ENCODE peak calls at places on chromosomes 5 and 9, in seven cellular contexts. B, X, K, A, G, C and Y are unnamed samples.

GRCh38 chr5:143161893-143162520 is 241.5 kb downstream of the NR3C1 start:
- DNase-seq in B (peak), X (peak), K (no peak), A (no peak), G (peak), C (peak), Y (peak)

GRCh38 chr5:173909205-173909604 is 21.1 kb downstream of the CPEB4 start:
- DNase-seq in B (no peak), X (no peak), K (no peak), A (no peak), G (no peak), C (no peak), Y (no peak)

GRCh38 chr9:133953976-133954709 is 38.0 kb downstream of the VAV2 start:
- DNase-seq in B (no peak), X (no peak), K (no peak), A (no peak), G (no peak), C (no peak), Y (no peak)

GRCh38 chr9:126413470-126414051 is 86.9 kb downstream of the MVB12B start:
- DNase-seq in B (no peak), X (no peak), K (no peak), A (no peak), G (no peak), C (no peak), Y (no peak)

GRCh38 chr5:139392678-139393496 is 2.0 kb downstream of the PROB1 start:
- DNase-seq in B (peak), X (no peak), K (peak), A (no peak), G (peak), C (no peak), Y (no peak)

GRCh38 chr9:1604942-1605560 is 410.1 kb upstream of the SMARCA2 start:
- DNase-seq in B (peak), X (no peak), K (no peak), A (no peak), G (no peak), C (no peak), Y (no peak)

GRCh38 chr9:94813379-94813778 is 86.9 kb downstream of the AOPEP start:
- DNase-seq in B (no peak), X (no peak), K (no peak), A (no peak), G (no peak), C (no peak), Y (peak)

GRCh38 chr5:150637245-150638052 is 3.0 kb upstream of the SYNPO start:
- DNase-seq in B (peak), X (peak), K (no peak), A (no peak), G (peak), C (no peak), Y (peak)

GRCh38 chr9:81829201-81829882 is 98.9 kb upstream of the SPATA31D4 start:
- DNase-seq in B (peak), X (no peak), K (no peak), A (no peak), G (no peak), C (no peak), Y (no peak)

GRCh38 chr5:945691-946541 is 53.2 kb downstream of the TRIP13 start:
- DNase-seq in B (no peak), X (no peak), K (no peak), A (no peak), G (no peak), C (no peak), Y (peak)

GRCh38 chr5:2119578-2119977 is 236.9 kb upstream of the IRX4 start:
- DNase-seq in B (no peak), X (no peak), K (no peak), A (no peak), G (no peak), C (no peak), Y (no peak)

GRCh38 chr5:68242743-68243142 is 27.2 kb downstream of the PIK3R1 start:
- DNase-seq in B (peak), X (peak), K (no peak), A (no peak), G (no peak), C (no peak), Y (peak)

GRCh38 chr5:43017438-43017820 is 22.7 kb downstream of the ANXA2R start:
- DNase-seq in B (peak), X (no peak), K (no peak), A (no peak), G (no peak), C (no peak), Y (peak)

GRCh38 chr5:127094161-127094560 is 20.9 kb upstream of the C5orf63 start:
- DNase-seq in B (no peak), X (no peak), K (no peak), A (no peak), G (no peak), C (no peak), Y (no peak)

GRCh38 chr9:89115426-89115825 is 63.2 kb downstream of the SHC3 start:
- DNase-seq in B (no peak), X (no peak), K (no peak), A (no peak), G (no peak), C (no peak), Y (no peak)

GRCh38 chr9:107933042-107933441 is 443.5 kb upstream of the KLF4 start:
- DNase-seq in B (peak), X (peak), K (no peak), A (no peak), G (no peak), C (no peak), Y (peak)

GRCh38 chr9:4936823-4937222 is 48.2 kb upstream of the JAK2 start:
- DNase-seq in B (no peak), X (no peak), K (no peak), A (no peak), G (no peak), C (no peak), Y (no peak)

GRCh38 chr9:119841005-119841404 is 471.8 kb upstream of the BRINP1 start:
- DNase-seq in B (no peak), X (no peak), K (no peak), A (no peak), G (no peak), C (no peak), Y (no peak)

GRCh38 chr5:178236685-178237084 is 4.1 kb upstream of the PHYKPL start:
- DNase-seq in B (no peak), X (no peak), K (no peak), A (no peak), G (no peak), C (no peak), Y (no peak)

GRCh38 chr5:146079695-146080361 is 25.5 kb downstream of the PLAC8L1 start:
- DNase-seq in B (peak), X (no peak), K (no peak), A (no peak), G (no peak), C (no peak), Y (peak)

GRCh38 chr5:40477856-40478546 is 201.7 kb upstream of the PTGER4 start:
- DNase-seq in B (no peak), X (no peak), K (no peak), A (no peak), G (peak), C (no peak), Y (peak)

GRCh38 chr5:142356318-142356715 is 31.5 kb upstream of the SPRY4 start:
- DNase-seq in B (peak), X (peak), K (no peak), A (no peak), G (no peak), C (no peak), Y (no peak)

GRCh38 chr9:100515578-100516494 is 42.9 kb downstream of the TMEFF1 start:
- DNase-seq in B (peak), X (no peak), K (no peak), A (no peak), G (no peak), C (no peak), Y (no peak)

GRCh38 chr5:122180146-122180712 is 50.9 kb downstream of the ZNF474 start:
- DNase-seq in B (no peak), X (no peak), K (no peak), A (no peak), G (no peak), C (no peak), Y (no peak)

GRCh38 chr5:32311404-32312193 is 1.1 kb downstream of the MTMR12 start:
- DNase-seq in B (peak), X (no peak), K (no peak), A (no peak), G (no peak), C (no peak), Y (no peak)

GRCh38 chr5:38382898-38383297 is 124.5 kb downstream of the EGFLAM start:
- DNase-seq in B (peak), X (no peak), K (no peak), A (peak), G (peak), C (peak), Y (peak)

GRCh38 chr5:69024241-69024651 is 69.6 kb upstream of the SLC30A5 start:
- DNase-seq in B (peak), X (no peak), K (no peak), A (no peak), G (peak), C (no peak), Y (peak)

GRCh38 chr5:128329542-128329941 is 208.5 kb downstream of the FBN2 start:
- DNase-seq in B (no peak), X (no peak), K (no peak), A (no peak), G (no peak), C (no peak), Y (no peak)

GRCh38 chr5:1118231-1118698 is 6.4 kb upstream of the SLC12A7 start:
- DNase-seq in B (peak), X (peak), K (no peak), A (no peak), G (peak), C (no peak), Y (peak)

GRCh38 chr5:180095545-180095944 is 24.0 kb upstream of the RNF130 start:
- DNase-seq in B (no peak), X (no peak), K (no peak), A (no peak), G (no peak), C (no peak), Y (no peak)

GRCh38 chr5:158522001-158522400 is 577.7 kb downstream of the EBF1 start:
- DNase-seq in B (peak), X (peak), K (no peak), A (no peak), G (no peak), C (no peak), Y (peak)

GRCh38 chr9:113694912-113695900 is 180.9 kb upstream of the ZNF618 start:
- DNase-seq in B (no peak), X (no peak), K (no peak), A (no peak), G (no peak), C (no peak), Y (no peak)

GRCh38 chr5:22541037-22541436 is 312.1 kb downstream of the CDH12 start:
- DNase-seq in B (no peak), X (no peak), K (no peak), A (no peak), G (no peak), C (no peak), Y (no peak)

GRCh38 chr5:140189977-140190867 is 15.2 kb downstream of the CYSTM1 start:
- DNase-seq in B (peak), X (no peak), K (no peak), A (no peak), G (no peak), C (no peak), Y (peak)

GRCh38 chr5:32584651-32585050 is 706 bp upstream of the SUB1 start:
- DNase-seq in B (no peak), X (no peak), K (no peak), A (no peak), G (no peak), C (no peak), Y (no peak)

GRCh38 chr9:96719538-96720315 is 58.2 kb downstream of the ZNF510 start:
- DNase-seq in B (no peak), X (no peak), K (no peak), A (no peak), G (no peak), C (no peak), Y (no peak)

GRCh38 chr5:161850491-161850890 is 2.6 kb downstream of the GABRA1 start:
- DNase-seq in B (no peak), X (no peak), K (no peak), A (no peak), G (no peak), C (no peak), Y (no peak)

GRCh38 chr5:154405078-154405792 is 40.6 kb upstream of the SAP30L start:
- DNase-seq in B (peak), X (no peak), K (peak), A (peak), G (peak), C (peak), Y (peak)

GRCh38 chr5:157820593-157821252 is 38.2 kb downstream of the CLINT1 start:
- DNase-seq in B (peak), X (no peak), K (no peak), A (no peak), G (peak), C (no peak), Y (peak)

GRCh38 chr5:76790632-76791290 is 28.1 kb upstream of the F2RL1 start:
- DNase-seq in B (peak), X (peak), K (no peak), A (no peak), G (peak), C (peak), Y (peak)